ENCODE peak calls at places on chromosomes 11 and 22, in five cellular contexts. P is AG10803, Q is WTC11, D is GM10248, M is adrenal gland. G is an unnamed sample.

GRCh38 chr22:39519681-39520053 is 695 bp upstream of the ATF4 start:
- DNase-seq in P (peak), Q (peak), D (peak), M (peak), G (no peak)

GRCh38 chr11:26878959-26879581 is 114.8 kb upstream of the FIBIN start:
- DNase-seq in P (no peak), Q (no peak), D (no peak), M (no peak), G (no peak)

GRCh38 chr11:119765628-119766027 is 36.6 kb upstream of the NECTIN1 start:
- DNase-seq in P (no peak), Q (no peak), D (no peak), M (no peak), G (no peak)

GRCh38 chr11:71325418-71326327 is 73.3 kb upstream of the SHANK2 start:
- DNase-seq in P (no peak), Q (no peak), D (no peak), M (no peak), G (no peak)

GRCh38 chr11:65976216-65977176 is 15.0 kb downstream of the SART1 start:
- DNase-seq in P (no peak), Q (no peak), D (no peak), M (no peak), G (no peak)

GRCh38 chr11:46728659-46729040 is 9.6 kb downstream of the F2 start:
- DNase-seq in P (no peak), Q (no peak), D (no peak), M (no peak), G (no peak)

GRCh38 chr11:1303196-1303821 is 6.1 kb downstream of the TOLLIP start:
- DNase-seq in P (no peak), Q (peak), D (no peak), M (no peak), G (no peak)

GRCh38 chr22:29136715-29137700 is 64.2 kb downstream of the KREMEN1 start:
- DNase-seq in P (no peak), Q (no peak), D (no peak), M (no peak), G (no peak)

GRCh38 chr22:22410121-22410520 is 98.4 kb downstream of the ZNF280B start:
- DNase-seq in P (peak), Q (no peak), D (no peak), M (no peak), G (no peak)

GRCh38 chr11:2679011-2679676 is 20.6 kb downstream of the KCNQ1OT1 start:
- DNase-seq in P (no peak), Q (no peak), D (no peak), M (no peak), G (no peak)

GRCh38 chr11:125123947-125124633 is 12.7 kb upstream of the TMEM218 start:
- DNase-seq in P (peak), Q (peak), D (peak), M (peak), G (peak)
- TF ChIP-seq CTCF in P (peak), Q (peak), D (peak), M (peak), G (peak)

DNA sequence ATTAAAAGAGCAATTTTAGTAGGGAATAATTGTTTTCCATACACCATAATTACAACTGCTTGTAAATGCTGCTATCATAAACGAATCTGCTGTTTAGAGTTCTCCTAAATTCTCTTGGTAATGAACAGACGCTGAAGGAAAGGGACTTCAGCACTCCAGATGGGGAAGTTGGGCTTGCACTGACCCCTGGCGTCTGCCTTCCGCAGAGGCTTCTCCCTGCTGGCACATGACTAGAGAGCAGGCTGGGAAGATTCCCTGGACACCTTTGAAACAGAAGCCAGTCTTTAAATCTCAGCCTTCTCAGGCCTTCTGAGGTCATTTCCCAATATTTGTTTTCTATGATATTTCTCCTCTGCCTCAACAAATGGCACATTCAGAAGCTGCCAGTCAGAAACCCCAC is 84.1 kb downstream of the NXPE2 start:
- DNase-seq in P (peak), Q (peak), D (no peak), M (peak), G (peak)
- TF ChIP-seq CTCF in P (peak), Q (peak), D (no peak), M (peak), G (peak)

DNA sequence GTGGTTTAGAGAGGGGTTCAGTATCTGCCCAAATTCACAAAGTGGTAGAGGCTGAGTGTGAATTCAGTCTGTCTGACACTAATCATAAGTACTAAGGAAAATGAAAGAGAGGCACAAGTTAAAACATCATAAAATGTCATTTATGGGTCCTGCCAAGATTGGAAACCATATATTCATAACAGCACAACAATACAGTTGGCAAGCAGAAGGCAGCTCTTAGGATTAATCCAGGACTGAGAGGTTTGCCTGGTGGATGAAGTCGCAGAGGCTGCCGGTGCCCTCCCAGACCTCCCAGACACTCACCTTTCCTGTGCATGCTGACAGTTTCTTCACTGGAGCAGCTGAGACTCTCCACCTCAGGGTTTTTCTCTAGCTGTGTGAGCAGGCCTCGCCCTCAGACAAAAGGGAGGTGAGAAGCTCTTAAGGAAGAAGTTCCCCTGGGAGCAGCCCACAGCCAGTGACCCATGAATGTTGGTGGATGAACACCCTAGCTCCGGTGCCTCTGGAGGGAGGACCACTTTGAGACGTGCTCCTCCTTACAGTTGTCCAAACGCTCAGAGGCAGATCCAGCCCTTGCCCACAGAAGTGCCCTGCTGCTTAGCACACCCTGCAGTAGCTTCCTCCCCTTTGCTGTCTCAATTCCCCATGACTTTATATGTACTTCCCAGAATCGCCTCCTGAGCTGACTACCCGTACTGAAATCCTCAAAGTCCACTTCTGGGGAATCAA is 43.7 kb downstream of the MAML2 start:
- DNase-seq in P (no peak), Q (no peak), D (no peak), M (no peak), G (no peak)
- TF ChIP-seq CTCF in P (no peak), Q (no peak), D (no peak), M (no peak), G (no peak)

GRCh38 chr11:9203715-9204311 is 61.3 kb downstream of the DENND5A start:
- DNase-seq in P (no peak), Q (peak), D (no peak), M (no peak), G (no peak)
- TF ChIP-seq CTCF in P (peak), Q (no peak), D (peak), M (no peak), G (no peak)

DNA sequence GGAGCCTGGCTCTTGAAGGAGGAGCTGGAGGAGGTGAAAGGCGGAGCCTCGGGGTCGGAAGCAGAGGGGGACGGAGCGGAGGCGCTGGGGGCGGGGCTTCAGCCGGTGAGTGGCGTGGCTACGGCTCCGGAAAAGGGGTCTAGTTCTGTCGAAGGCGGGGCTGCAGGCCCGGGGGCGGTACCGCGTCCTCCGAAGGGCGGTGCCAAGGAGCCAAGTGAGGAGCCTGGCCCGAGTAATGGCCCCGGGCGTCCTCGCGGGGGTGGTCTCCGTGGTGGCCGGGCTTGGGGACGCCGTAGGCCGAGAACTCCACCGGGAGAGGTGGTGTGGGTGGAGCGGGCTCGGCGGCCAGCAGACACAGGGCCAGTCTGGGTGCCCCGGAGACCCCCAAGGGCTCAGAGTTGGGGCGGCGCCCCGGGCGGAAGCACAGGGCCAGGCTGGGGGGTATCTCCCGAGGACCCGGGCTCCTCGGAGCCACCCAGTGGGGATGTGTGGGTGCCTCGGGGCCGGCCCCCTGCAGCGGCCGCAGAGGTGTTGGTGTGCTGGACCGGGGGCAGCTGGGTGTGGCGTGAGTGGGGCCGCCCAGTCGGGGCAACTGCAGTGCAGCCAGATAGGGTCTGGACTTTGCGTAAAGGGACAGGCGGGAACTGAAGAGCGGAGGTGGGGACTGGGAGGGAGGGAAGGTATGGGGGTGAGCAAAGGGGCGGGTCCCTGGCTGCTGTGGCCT is 697 bp downstream of the FKBP2 start:
- DNase-seq in P (peak), Q (peak), D (peak), M (peak), G (peak)
- TF ChIP-seq CTCF in P (no peak), Q (no peak), D (no peak), M (no peak), G (peak)